ENCODE peak calls at places on chromosomes 12 and 14, in eight cellular contexts. C is small intestine; W is activated CD4-positive, alpha-beta T cell treated with anti-CD3 and anti-CD28 coated beads, Interleukin-2, amount 10 ng/mL, durations not matched to agents 7 days and 5 days; I is bronchial epithelial cell; P is gastrocnemius medialis; U is RPMI8226; K is substantia nigra; L is COR-L47. N is an unnamed sample.

GRCh38 chr12:25767613-25768012 is 190.9 kb upstream of the RASSF8 start:
- DNase-seq in C (no peak), W (no peak), I (peak), P (no peak), U (no peak), K (no peak), L (no peak), N (peak)

GRCh38 chr12:132953163-132953425 is 3.0 kb downstream of the ZNF605 start:
- DNase-seq in C (no peak), W (no peak), I (no peak), P (no peak), U (no peak), K (no peak), L (no peak), N (no peak)

GRCh38 chr14:24612186-24612585 is 2.7 kb upstream of the GZMH start:
- DNase-seq in C (peak), W (no peak), I (peak), P (no peak), U (peak), K (no peak), L (peak), N (peak)

GRCh38 chr14:99465288-99465687 is 15.4 kb downstream of the SETD3 start:
- DNase-seq in C (no peak), W (no peak), I (no peak), P (no peak), U (no peak), K (no peak), L (no peak), N (no peak)

GRCh38 chr12:6605425-6606330 is 1.5 kb downstream of the CHD4 start:
- DNase-seq in C (peak), W (peak), I (peak), P (no peak), U (peak), K (no peak), L (no peak), N (peak)

GRCh38 chr12:104290855-104291254 is 12.7 kb upstream of the EID3 start:
- DNase-seq in C (no peak), W (no peak), I (no peak), P (no peak), U (no peak), K (no peak), L (no peak), N (no peak)

GRCh38 chr14:74512431-74512830 is 18.9 kb downstream of the ISCA2 start:
- DNase-seq in C (no peak), W (no peak), I (no peak), P (no peak), U (no peak), K (no peak), L (no peak), N (no peak)

GRCh38 chr14:53409974-53410373 is 256.9 kb upstream of the DDHD1 start:
- DNase-seq in C (no peak), W (no peak), I (peak), P (no peak), U (no peak), K (no peak), L (no peak), N (peak)

GRCh38 chr12:20474443-20474842 is 106.1 kb downstream of the PDE3A start:
- DNase-seq in C (no peak), W (no peak), I (no peak), P (no peak), U (no peak), K (no peak), L (no peak), N (no peak)

GRCh38 chr12:90974286-90974685 is 19.3 kb upstream of the CCER1 start:
- DNase-seq in C (no peak), W (no peak), I (peak), P (no peak), U (no peak), K (no peak), L (no peak), N (peak)

GRCh38 chr12:7122876-7123769 is 5.6 kb downstream of the RBP5 start:
- DNase-seq in C (no peak), W (no peak), I (no peak), P (no peak), U (no peak), K (no peak), L (no peak), N (no peak)

GRCh38 chr12:32312049-32312670 is 87.2 kb upstream of the FGD4 start:
- DNase-seq in C (peak), W (peak), I (peak), P (no peak), U (peak), K (no peak), L (peak), N (peak)

GRCh38 chr12:109606261-109607028 is 32.9 kb downstream of the MVK start:
- DNase-seq in C (no peak), W (no peak), I (no peak), P (no peak), U (no peak), K (peak), L (no peak), N (no peak)

GRCh38 chr14:50061664-50062437 is 54.5 kb downstream of the VCPKMT start:
- DNase-seq in C (peak), W (peak), I (peak), P (no peak), U (peak), K (no peak), L (peak), N (peak)

GRCh38 chr14:22505751-22506710 is 83.0 kb downstream of the DAD1 start:
- DNase-seq in C (peak), W (no peak), I (no peak), P (no peak), U (no peak), K (no peak), L (no peak), N (no peak)

GRCh38 chr14:55706893-55707292 is 126.9 kb downstream of the KTN1 start:
- DNase-seq in C (no peak), W (no peak), I (peak), P (no peak), U (no peak), K (no peak), L (no peak), N (peak)

GRCh38 chr14:36324897-36325296 is 4.5 kb upstream of the MBIP start:
- DNase-seq in C (no peak), W (no peak), I (no peak), P (no peak), U (no peak), K (no peak), L (no peak), N (no peak)

GRCh38 chr12:103128862-103129501 is 171.5 kb downstream of the ASCL1 start:
- DNase-seq in C (peak), W (no peak), I (no peak), P (no peak), U (no peak), K (no peak), L (no peak), N (no peak)

GRCh38 chr12:97283297-97283696 is 179.3 kb upstream of the RMST start:
- DNase-seq in C (no peak), W (no peak), I (no peak), P (no peak), U (no peak), K (no peak), L (no peak), N (no peak)

GRCh38 chr12:2179953-2180736 is 127.4 kb downstream of the CACNA1C start:
- DNase-seq in C (no peak), W (no peak), I (peak), P (no peak), U (no peak), K (no peak), L (no peak), N (peak)

GRCh38 chr12:30197392-30198047 is 413.8 kb upstream of the TMTC1 start:
- DNase-seq in C (no peak), W (no peak), I (peak), P (no peak), U (no peak), K (no peak), L (no peak), N (peak)

GRCh38 chr14:77098470-77099353 is 654 bp downstream of the CIPC start:
- DNase-seq in C (peak), W (peak), I (no peak), P (peak), U (peak), K (peak), L (no peak), N (peak)

GRCh38 chr12:8077207-8077606 is 4.9 kb upstream of the NECAP1 start:
- DNase-seq in C (no peak), W (no peak), I (peak), P (no peak), U (no peak), K (no peak), L (no peak), N (peak)

GRCh38 chr14:77031680-77032482 is 3.4 kb upstream of the IRF2BPL start:
- DNase-seq in C (no peak), W (no peak), I (peak), P (no peak), U (peak), K (no peak), L (no peak), N (peak)

GRCh38 chr12:30599631-30600030 is 96.0 kb downstream of the IPO8 start:
- DNase-seq in C (no peak), W (no peak), I (peak), P (no peak), U (no peak), K (no peak), L (peak), N (peak)

GRCh38 chr14:95227279-95227860 is 70.0 kb upstream of the DICER1 start:
- DNase-seq in C (no peak), W (no peak), I (peak), P (no peak), U (no peak), K (no peak), L (peak), N (peak)